ENCODE peak calls at places on chromosomes 5 and 9, in seven cellular contexts. F is IMR-90, E is AG04449, P is testis, Q is cardiac fibroblast, B is GM12878, R is GM06990. H is an unnamed sample.

GRCh38 chr5:127844631-127845030 is 141.4 kb downstream of the CCDC192 start:
- DNase-seq in F (no peak), R (no peak), E (no peak), B (no peak), P (no peak), Q (no peak), H (no peak)

GRCh38 chr9:99134893-99135341 is 30.0 kb downstream of the TGFBR1 start:
- DNase-seq in F (peak), R (peak), E (peak), B (peak), Q (peak), P (no peak), H (peak)

GRCh38 chr9:35645736-35646582 is 4.8 kb downstream of the SIT1 start:
- DNase-seq in Q (no peak), E (no peak), B (no peak), R (peak), P (peak), F (no peak), H (no peak)

GRCh38 chr5:142184939-142185526 is 76.5 kb downstream of the NDFIP1 start:
- DNase-seq in F (no peak), P (no peak), B (no peak), E (no peak), R (no peak), Q (no peak), H (no peak)

GRCh38 chr5:80414113-80414512 is 6.2 kb downstream of the ZFYVE16 start:
- DNase-seq in B (no peak), Q (peak), E (no peak), F (peak), R (no peak), P (no peak), H (no peak)

GRCh38 chr5:124036786-124037185 is 524.8 kb downstream of the CSNK1G3 start:
- DNase-seq in P (no peak), E (no peak), R (no peak), F (no peak), Q (no peak), B (no peak), H (no peak)

GRCh38 chr5:71938886-71939285 is 168.4 kb upstream of the MAP1B start:
- DNase-seq in Q (no peak), F (no peak), E (no peak), R (no peak), B (no peak), P (no peak), H (no peak)

GRCh38 chr5:116938488-116938887 is 363.9 kb upstream of the SEMA6A start:
- DNase-seq in Q (no peak), P (no peak), B (no peak), E (no peak), F (no peak), R (no peak), H (no peak)

GRCh38 chr5:169703803-169704202 is 66.7 kb downstream of the DOCK2 start:
- DNase-seq in R (no peak), Q (no peak), F (no peak), P (no peak), B (no peak), E (no peak), H (no peak)

GRCh38 chr9:89781838-89782237 is 177.0 kb downstream of the GADD45G start:
- DNase-seq in E (no peak), Q (no peak), R (peak), P (no peak), F (no peak), B (peak), H (no peak)

GRCh38 chr9:110799396-110799795 is 130.8 kb downstream of the MUSK start:
- DNase-seq in P (no peak), E (no peak), F (peak), R (no peak), Q (no peak), B (no peak), H (no peak)

GRCh38 chr5:121969660-121970295 is 8.0 kb downstream of the SRFBP1 start:
- DNase-seq in B (no peak), F (peak), Q (peak), E (no peak), P (no peak), R (no peak), H (no peak)

GRCh38 chr5:32274548-32275420 is 38.0 kb downstream of the MTMR12 start:
- DNase-seq in Q (peak), R (no peak), B (no peak), F (peak), E (no peak), P (no peak), H (no peak)

GRCh38 chr5:107011530-107012115 is 659.1 kb downstream of the EFNA5 start:
- DNase-seq in R (no peak), E (no peak), B (no peak), Q (no peak), F (no peak), P (no peak), H (no peak)

GRCh38 chr9:132181796-132182521 is 20.1 kb downstream of the NTNG2 start:
- DNase-seq in F (peak), Q (no peak), B (no peak), P (peak), R (no peak), E (no peak), H (no peak)

GRCh38 chr5:38086777-38087176 is 171.6 kb upstream of the EGFLAM start:
- DNase-seq in P (no peak), R (no peak), E (no peak), F (no peak), B (no peak), Q (no peak), H (no peak)

GRCh38 chr9:133534346-133535284 is at the start of gene ADAMTSL2:
- DNase-seq in F (peak), R (peak), E (no peak), Q (peak), B (no peak), P (peak), H (no peak)

GRCh38 chr9:4207476-4207875 is 92.4 kb downstream of the GLIS3 start:
- DNase-seq in F (no peak), P (no peak), B (no peak), E (no peak), R (no peak), Q (no peak), H (no peak)

GRCh38 chr5:40679071-40679997 is at the start of gene PTGER4:
- DNase-seq in R (peak), B (peak), P (peak), F (peak), E (no peak), Q (peak), H (no peak)

GRCh38 chr9:132049900-132050299 is 29.8 kb downstream of the MED27 start:
- DNase-seq in R (no peak), B (no peak), P (no peak), E (no peak), F (no peak), Q (peak), H (no peak)

GRCh38 chr9:69542048-69542447 is 130.1 kb downstream of the APBA1 start:
- DNase-seq in R (no peak), P (no peak), B (no peak), E (no peak), Q (no peak), F (no peak), H (no peak)

GRCh38 chr9:69542942-69543704 is 129.0 kb downstream of the APBA1 start:
- DNase-seq in B (no peak), P (no peak), E (no peak), F (no peak), Q (no peak), R (no peak), H (no peak)

GRCh38 chr9:69548676-69549075 is 123.5 kb downstream of the APBA1 start:
- DNase-seq in F (no peak), Q (no peak), E (no peak), B (no peak), R (no peak), P (no peak), H (no peak)

GRCh38 chr9:69549310-69550202 is 122.6 kb downstream of the APBA1 start:
- DNase-seq in E (no peak), Q (peak), B (no peak), P (peak), R (no peak), F (peak), H (peak)

DNA sequence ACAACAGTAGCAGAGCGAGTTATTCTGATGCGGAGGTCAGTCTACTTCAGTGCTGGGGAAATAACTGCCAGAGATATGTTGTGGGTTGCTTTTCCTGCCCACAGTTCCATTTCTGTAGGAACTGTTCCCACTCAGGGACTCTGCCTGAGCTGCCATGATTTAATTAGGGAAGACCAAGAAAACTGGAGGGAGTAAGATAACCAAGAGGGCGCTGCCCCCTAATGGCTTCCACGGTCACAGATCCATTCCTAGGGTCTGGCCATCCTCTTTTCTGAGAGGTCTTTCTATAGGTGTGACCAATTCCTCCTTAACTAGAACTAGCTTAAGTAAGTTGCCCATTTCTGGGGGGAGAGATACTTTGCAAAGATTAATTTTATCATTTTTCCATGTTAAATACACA is 125.9 kb downstream of the APBA1 start:
- DNase-seq in E (no peak), Q (peak), R (no peak), F (peak), B (no peak), P (peak), H (no peak)
- TF ChIP-seq CTCF in E (peak), Q (peak), R (no peak), F (peak), B (no peak), P (peak), H (no peak)

GRCh38 chr5:5146530-5147160 is 6.5 kb downstream of the ADAMTS16 start:
- DNase-seq in Q (no peak), P (no peak), B (no peak), F (no peak), R (no peak), E (no peak), H (no peak)
- H3K4me3 ChIP-seq in Q (no peak), P (no peak), B (no peak), F (no peak), R (no peak), E (no peak), H (no peak)

GRCh38 chr5:151315998-151316597 is 12.5 kb upstream of the SLC36A3 start:
- DNase-seq in P (peak), F (peak), R (no peak), Q (peak), E (peak), B (peak), H (peak)
- TF ChIP-seq CTCF in P (peak), F (peak), R (peak), Q (peak), E (peak), B (peak), H (peak)

DNA sequence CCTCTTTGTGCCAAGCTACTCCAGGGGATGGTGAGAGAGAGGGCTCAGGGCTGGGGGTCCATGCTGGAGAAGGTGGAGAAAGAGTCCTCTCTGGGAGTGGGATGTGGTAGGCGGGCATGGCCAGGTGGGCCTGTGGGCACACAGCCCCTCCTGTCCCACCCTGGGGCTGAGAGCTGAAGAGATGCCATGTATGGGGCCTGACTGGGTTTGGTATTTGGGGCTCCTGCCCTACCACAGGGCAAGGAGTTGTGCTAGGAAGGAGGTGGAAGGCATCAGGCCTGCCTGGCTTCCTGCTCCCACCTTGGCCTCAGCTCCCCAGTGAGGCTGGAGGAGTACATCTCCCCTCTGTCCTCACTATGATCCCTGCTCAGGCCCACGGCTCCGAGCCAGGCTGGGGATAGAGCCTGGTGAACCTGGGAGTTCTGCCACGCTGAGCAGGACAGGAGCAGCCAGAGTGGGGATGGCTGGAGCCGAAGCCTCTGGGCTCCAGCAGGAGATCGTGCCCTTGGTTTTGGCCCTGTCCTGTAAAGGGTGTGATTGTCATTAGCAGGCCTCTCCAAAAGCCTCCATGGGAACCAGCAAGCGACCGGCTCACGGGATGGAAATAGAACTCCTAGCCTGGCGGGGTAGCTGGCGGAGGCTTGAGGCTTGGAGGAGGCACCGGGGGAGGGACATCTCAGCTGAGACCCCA is 75.5 kb downstream of the CACNA1B start:
- DNase-seq in P (peak), E (no peak), F (no peak), Q (no peak), R (no peak), B (no peak), H (no peak)
- H3K4me3 ChIP-seq in P (no peak), E (no peak), F (no peak), Q (no peak), R (no peak), B (no peak), H (no peak)

GRCh38 chr9:9556865-9557803 is 1055.7 kb downstream of the PTPRD start:
- DNase-seq in R (no peak), F (no peak), E (no peak), B (no peak), P (no peak), Q (no peak), H (no peak)

GRCh38 chr9:9557804-9558334 is 1054.9 kb downstream of the PTPRD start:
- DNase-seq in E (no peak), R (no peak), F (no peak), P (no peak), Q (no peak), B (no peak), H (no peak)

GRCh38 chr9:9552665-9553064 is 1060.1 kb downstream of the PTPRD start:
- DNase-seq in Q (no peak), R (no peak), E (no peak), P (no peak), F (no peak), B (no peak), H (no peak)
- TF ChIP-seq CTCF in Q (no peak), R (no peak), E (no peak), P (no peak), F (no peak), B (no peak), H (no peak)

GRCh38 chr5:166980666-166981065 is 1310.8 kb upstream of the WWC1 start:
- DNase-seq in R (no peak), Q (no peak), P (no peak), B (no peak), F (no peak), E (no peak), H (no peak)

GRCh38 chr5:166977916-166978434 is 1313.5 kb upstream of the WWC1 start:
- DNase-seq in P (no peak), Q (no peak), B (no peak), F (no peak), R (no peak), E (no peak), H (no peak)

GRCh38 chr5:166979576-166979975 is 1311.9 kb upstream of the WWC1 start:
- DNase-seq in E (no peak), B (no peak), P (no peak), Q (no peak), R (no peak), F (no peak), H (no peak)
- H3K4me3 ChIP-seq in E (peak), B (no peak), P (peak), Q (peak), R (no peak), F (no peak), H (no peak)

GRCh38 chr9:97638666-97639065 is 5.0 kb downstream of the NCBP1 start:
- DNase-seq in B (no peak), R (no peak), E (no peak), F (no peak), Q (peak), P (no peak), H (no peak)
- TF ChIP-seq CTCF in B (peak), R (peak), E (no peak), F (no peak), Q (peak), P (no peak), H (peak)

GRCh38 chr9:135980926-135981630 is 19.9 kb upstream of the UBAC1 start:
- DNase-seq in Q (no peak), E (no peak), R (no peak), F (no peak), P (peak), B (no peak), H (no peak)

GRCh38 chr9:135979472-135980166 is 18.4 kb upstream of the UBAC1 start:
- DNase-seq in B (no peak), P (no peak), R (no peak), E (no peak), Q (no peak), F (no peak), H (no peak)

GRCh38 chr9:135976944-135977343 is 15.8 kb upstream of the UBAC1 start:
- DNase-seq in R (no peak), P (no peak), F (no peak), Q (no peak), B (no peak), E (no peak), H (no peak)

GRCh38 chr9:135976531-135976930 is 15.4 kb upstream of the UBAC1 start:
- DNase-seq in F (peak), R (no peak), P (no peak), E (no peak), Q (no peak), B (no peak), H (no peak)

GRCh38 chr9:135978650-135979461 is 17.7 kb upstream of the UBAC1 start:
- DNase-seq in F (no peak), B (no peak), E (no peak), R (no peak), Q (no peak), P (no peak), H (no peak)
- H3K4me3 ChIP-seq in F (no peak), B (no peak), E (no peak), R (no peak), Q (no peak), P (no peak), H (no peak)

DNA sequence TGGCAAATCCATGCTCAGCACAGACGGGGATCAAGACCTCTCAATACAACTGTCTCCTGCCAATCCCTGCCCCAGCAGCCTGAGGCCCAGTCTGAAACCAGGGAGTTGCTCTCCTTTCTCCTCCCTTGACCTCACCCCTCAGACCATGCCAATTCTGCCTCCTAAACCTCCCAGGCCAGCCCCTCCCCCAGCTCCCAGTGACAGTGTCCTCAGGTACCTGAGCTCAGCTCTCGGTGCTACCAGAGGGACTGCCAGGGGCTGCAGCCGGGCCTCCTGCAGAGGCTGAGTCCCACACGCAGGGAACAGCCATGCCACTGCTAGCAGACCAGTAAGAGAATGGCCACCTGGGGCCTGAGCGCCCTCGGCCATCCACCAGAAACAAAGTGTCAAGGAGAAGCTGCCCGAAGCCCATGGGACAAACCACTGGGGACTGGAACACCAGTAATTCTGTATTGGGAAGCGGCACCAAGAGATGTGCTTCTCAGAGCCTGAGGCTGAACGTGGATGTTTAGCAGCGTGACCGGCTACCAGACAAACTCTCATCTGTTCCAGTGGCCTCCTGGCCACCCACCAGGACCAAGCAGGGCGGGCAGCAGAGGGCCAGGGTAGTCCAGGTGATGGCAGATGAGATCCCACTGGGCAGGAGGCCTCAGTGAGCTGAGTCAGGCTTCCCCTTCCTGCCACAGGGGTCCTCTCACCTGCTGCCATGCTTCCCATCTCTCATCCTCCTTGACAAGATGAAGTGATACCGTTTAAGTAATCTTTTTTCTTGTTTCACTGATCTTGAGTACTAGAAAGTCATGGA is 557 bp upstream of the IL3 start:
- DNase-seq in B (no peak), P (peak), E (no peak), R (no peak), F (no peak), Q (no peak), H (no peak)
- TF ChIP-seq CTCF in B (no peak), P (no peak), E (no peak), R (no peak), F (no peak), Q (no peak), H (no peak)